ENCODE peak calls at places on chromosomes 7 and 10, in seven cellular contexts. P is H54, B is Peyer's patch, U is HepG2, M is prostate gland, H is esophagus squamous epithelium, Y is A549. X is an unnamed sample.

GRCh38 chr10:30435068-30435422 is 1.1 kb downstream of the MAP3K8 start:
- DNase-seq in U (no peak), B (peak), Y (no peak), P (no peak), H (no peak), M (no peak), X (peak)

GRCh38 chr7:24971333-24972165 is 8.4 kb downstream of the OSBPL3 start:
- DNase-seq in U (peak), Y (no peak), P (peak), H (no peak), M (no peak), B (no peak), X (no peak)

GRCh38 chr10:121942749-121943148 is 14.9 kb upstream of the ATE1 start:
- DNase-seq in U (no peak), B (no peak), Y (no peak), H (no peak), M (no peak), P (no peak), X (no peak)

GRCh38 chr10:49694466-49694865 is 15.0 kb downstream of the C10orf53 start:
- DNase-seq in P (no peak), Y (no peak), M (no peak), H (no peak), U (no peak), B (no peak), X (no peak)

GRCh38 chr7:130351664-130352015 is 7.0 kb downstream of the CPA5 start:
- DNase-seq in Y (no peak), H (no peak), P (no peak), M (no peak), B (no peak), U (no peak), X (no peak)

GRCh38 chr7:7122033-7122478 is 60.3 kb upstream of the C1GALT1 start:
- DNase-seq in B (no peak), P (no peak), Y (no peak), M (no peak), H (no peak), U (no peak), X (no peak)

GRCh38 chr7:19249281-19249680 is 104.1 kb upstream of the FERD3L start:
- DNase-seq in M (no peak), P (no peak), Y (no peak), U (no peak), B (no peak), H (no peak), X (no peak)

GRCh38 chr7:157657741-157658740 is 321.2 kb downstream of the DNAJB6 start:
- DNase-seq in H (no peak), B (no peak), Y (no peak), M (no peak), P (no peak), U (no peak), X (no peak)

GRCh38 chr10:73759512-73760115 is 15.4 kb downstream of the SEC24C start:
- DNase-seq in P (no peak), Y (no peak), H (no peak), M (no peak), B (peak), U (no peak), X (no peak)

GRCh38 chr7:95871078-95871848 is 98.9 kb downstream of the DYNC1I1 start:
- DNase-seq in B (no peak), P (no peak), M (peak), H (no peak), Y (peak), U (peak), X (peak)

GRCh38 chr7:105841866-105842265 is 34.5 kb downstream of the ATXN7L1 start:
- DNase-seq in H (no peak), B (no peak), P (no peak), Y (no peak), U (no peak), M (peak), X (no peak)

GRCh38 chr10:86681047-86681446 is 12.7 kb downstream of the LDB3 start:
- DNase-seq in P (no peak), H (no peak), Y (no peak), U (no peak), M (no peak), B (no peak), X (no peak)

GRCh38 chr7:34837826-34838225 is 179.8 kb downstream of the NPSR1 start:
- DNase-seq in H (no peak), P (peak), Y (no peak), B (no peak), U (no peak), M (no peak), X (no peak)

GRCh38 chr10:32340596-32341180 is 6.3 kb downstream of the EPC1 start:
- DNase-seq in H (no peak), B (no peak), M (no peak), U (no peak), Y (no peak), P (no peak), X (no peak)

GRCh38 chr10:32341596-32341995 is 5.4 kb downstream of the EPC1 start:
- DNase-seq in H (no peak), M (no peak), P (no peak), U (no peak), B (no peak), Y (no peak), X (no peak)

GRCh38 chr10:32337343-32337742 is 9.6 kb downstream of the EPC1 start:
- DNase-seq in U (no peak), M (no peak), H (no peak), Y (no peak), P (no peak), B (no peak), X (no peak)

GRCh38 chr10:32333849-32334248 is 13.1 kb downstream of the EPC1 start:
- DNase-seq in Y (no peak), H (no peak), M (no peak), U (no peak), P (no peak), B (no peak), X (no peak)

GRCh38 chr10:32338262-32338661 is 8.7 kb downstream of the EPC1 start:
- DNase-seq in Y (no peak), M (no peak), P (no peak), B (no peak), U (no peak), H (no peak), X (no peak)
- TF ChIP-seq POLR2A in Y (no peak), M (no peak), P (no peak), B (no peak), U (no peak), H (no peak), X (no peak)

DNA sequence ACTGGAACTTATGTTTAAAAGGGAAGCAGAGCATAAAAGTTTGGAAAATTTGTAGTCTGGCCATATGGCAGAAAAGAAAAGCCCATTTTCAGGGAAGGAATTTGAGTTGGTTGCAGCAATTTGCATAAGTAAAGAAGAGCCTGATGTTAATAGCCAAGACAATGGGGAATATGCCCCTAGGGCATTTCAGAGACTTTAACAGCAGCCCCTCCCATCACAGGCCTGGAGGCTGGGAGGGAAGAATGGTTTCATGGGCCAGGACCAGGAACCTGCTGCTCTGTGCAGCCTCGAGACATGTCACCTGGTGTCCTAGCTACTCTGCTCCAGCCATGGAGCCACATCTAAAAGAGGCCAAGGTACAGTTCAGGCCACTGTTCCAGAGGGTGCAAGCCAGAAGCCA is 35.3 kb downstream of the HTR7 start:
- DNase-seq in B (no peak), M (no peak), Y (no peak), H (no peak), U (no peak), P (no peak), X (no peak)
- TF ChIP-seq POLR2A in B (no peak), M (no peak), Y (no peak), H (no peak), U (no peak), P (no peak), X (no peak)

GRCh38 chr7:75738975-75739795 is 444 bp upstream of the HIP1 start:
- DNase-seq in Y (peak), H (peak), B (peak), M (peak), U (peak), P (peak), X (peak)
- TF ChIP-seq POLR2A in Y (peak), H (no peak), B (no peak), M (peak), U (no peak), P (peak), X (no peak)

GRCh38 chr7:884191-885003 is 8.0 kb downstream of the GET4 start:
- DNase-seq in M (peak), H (no peak), Y (no peak), B (no peak), P (no peak), U (no peak), X (no peak)

GRCh38 chr7:881441-882234 is 5.3 kb downstream of the GET4 start:
- DNase-seq in M (no peak), B (no peak), H (no peak), U (no peak), P (no peak), Y (no peak), X (no peak)

GRCh38 chr7:880450-880849 is 4.1 kb downstream of the GET4 start:
- DNase-seq in B (no peak), M (no peak), Y (no peak), P (no peak), H (no peak), U (no peak), X (no peak)

GRCh38 chr7:883029-884021 is 7.0 kb downstream of the GET4 start:
- DNase-seq in H (no peak), P (no peak), B (no peak), Y (no peak), M (no peak), U (no peak), X (no peak)

GRCh38 chr7:882336-883028 is 6.1 kb downstream of the GET4 start:
- DNase-seq in Y (no peak), P (no peak), B (no peak), H (no peak), U (no peak), M (no peak), X (no peak)
- TF ChIP-seq POLR2A in Y (no peak), P (no peak), B (no peak), H (no peak), U (no peak), M (no peak), X (no peak)

DNA sequence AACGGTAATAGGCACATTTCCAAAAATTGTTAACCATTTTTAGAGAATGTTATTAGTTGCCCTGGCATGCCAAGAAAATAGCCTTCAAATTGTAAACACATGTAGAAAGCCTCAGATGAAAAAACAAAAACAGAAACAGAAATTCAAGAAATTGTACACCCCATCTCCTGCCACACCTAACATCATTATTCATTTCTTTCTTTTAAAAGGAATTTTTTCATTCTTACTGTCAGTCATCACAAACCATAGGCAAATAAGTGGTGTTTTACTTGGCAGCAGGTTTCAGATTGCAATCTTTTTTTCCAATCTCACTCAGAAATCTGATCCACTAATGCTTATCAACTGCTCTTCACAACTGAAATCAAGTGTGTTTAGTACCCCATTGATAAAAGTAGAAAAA is 153.6 kb downstream of the TFPI2 start:
- DNase-seq in B (no peak), H (no peak), P (no peak), U (no peak), M (no peak), Y (no peak), X (no peak)
- TF ChIP-seq POLR2A in B (no peak), H (no peak), P (no peak), U (no peak), M (no peak), Y (no peak), X (no peak)

X was measured in tibial nerve.